ENCODE peak calls at places on chromosomes 5 and 9, in nine cellular contexts. G, H, O, R, C, P, V, X and J are unnamed samples.

GRCh38 chr9:489198-490197 is 274.8 kb downstream of the DOCK8 start:
- DNase-seq in G (no peak), R (no peak), V (no peak), X (no peak), O (no peak), P (no peak), C (no peak), H (no peak), J (no peak)

GRCh38 chr5:144237851-144238250 is 67.2 kb downstream of the KCTD16 start:
- DNase-seq in P (no peak), C (no peak), H (no peak), R (peak), G (no peak), V (no peak), X (no peak), O (peak), J (no peak)

GRCh38 chr5:145568581-145568980 is 266.6 kb downstream of the PRELID2 start:
- DNase-seq in C (no peak), O (peak), G (no peak), H (no peak), V (no peak), X (no peak), R (peak), P (no peak), J (no peak)

GRCh38 chr5:4882186-4882585 is 257.9 kb upstream of the ADAMTS16 start:
- DNase-seq in C (no peak), H (no peak), O (no peak), X (no peak), V (no peak), G (no peak), P (no peak), R (peak), J (no peak)

GRCh38 chr5:172429201-172429940 is 25.0 kb downstream of the SH3PXD2B start:
- DNase-seq in C (no peak), O (peak), P (no peak), G (no peak), X (no peak), V (no peak), H (no peak), R (peak), J (no peak)

GRCh38 chr9:129751841-129752801 is 721 bp downstream of the PTGES start:
- DNase-seq in G (no peak), P (peak), V (no peak), C (no peak), R (peak), X (no peak), H (no peak), O (no peak), J (no peak)

GRCh38 chr5:147310059-147310704 is 75.4 kb downstream of the STK32A start:
- DNase-seq in G (peak), P (peak), C (peak), O (peak), V (no peak), R (peak), X (no peak), H (peak), J (peak)

GRCh38 chr9:136808075-136808780 is 480 bp downstream of the RABL6 start:
- DNase-seq in X (no peak), C (peak), H (no peak), R (peak), O (peak), V (no peak), P (peak), G (no peak), J (peak)

GRCh38 chr9:36873247-36873875 is 160.7 kb downstream of the PAX5 start:
- DNase-seq in P (peak), H (peak), C (peak), X (peak), O (peak), G (peak), V (peak), R (peak), J (peak)

GRCh38 chr9:106707722-106708121 is 155.2 kb upstream of the ZNF462 start:
- DNase-seq in X (no peak), P (no peak), H (no peak), V (no peak), R (no peak), O (no peak), C (no peak), G (no peak), J (no peak)

GRCh38 chr5:164809831-164810230 is 1304.4 kb downstream of the MAT2B start:
- DNase-seq in H (no peak), V (no peak), G (no peak), O (no peak), P (no peak), C (no peak), X (no peak), R (no peak), J (no peak)

GRCh38 chr5:156655732-156656131 is 194.4 kb upstream of the PPP1R2B start:
- DNase-seq in V (no peak), P (no peak), G (no peak), C (no peak), R (no peak), X (no peak), H (peak), O (no peak), J (no peak)

GRCh38 chr5:140342287-140342686 is 4.1 kb downstream of the HBEGF start:
- DNase-seq in H (no peak), R (no peak), V (no peak), C (no peak), X (no peak), P (no peak), G (peak), O (no peak), J (no peak)

GRCh38 chr5:32522429-32523143 is 62.8 kb upstream of the SUB1 start:
- DNase-seq in C (no peak), R (peak), H (no peak), V (no peak), G (no peak), P (peak), O (peak), X (no peak), J (no peak)

GRCh38 chr5:134503088-134503936 is 22.2 kb upstream of the JADE2 start:
- DNase-seq in R (peak), V (no peak), X (peak), P (peak), H (peak), C (no peak), O (peak), G (peak), J (peak)

GRCh38 chr5:118144540-118144939 is 843.8 kb downstream of the DTWD2 start:
- DNase-seq in X (no peak), C (no peak), P (no peak), R (no peak), G (no peak), V (no peak), H (peak), O (no peak), J (no peak)

GRCh38 chr9:27377147-27377807 is 80.3 kb upstream of the EQTN start:
- DNase-seq in R (no peak), X (no peak), C (no peak), O (no peak), G (no peak), V (no peak), H (peak), P (no peak), J (no peak)

GRCh38 chr9:134264169-134264568 is 62.1 kb upstream of the RXRA start:
- DNase-seq in C (no peak), R (no peak), H (no peak), X (no peak), P (no peak), O (no peak), G (no peak), V (no peak), J (no peak)

GRCh38 chr5:90996089-90996488 is 387.0 kb downstream of the ARRDC3 start:
- DNase-seq in P (no peak), O (no peak), R (no peak), V (no peak), G (no peak), H (no peak), C (no peak), X (no peak), J (no peak)

GRCh38 chr9:115046786-115047185 is 71.2 kb downstream of the TNC start:
- DNase-seq in G (no peak), H (no peak), O (no peak), V (no peak), R (no peak), X (no peak), P (no peak), C (no peak), J (no peak)

GRCh38 chr9:33463151-33463550 is 10.6 kb downstream of the NOL6 start:
- DNase-seq in V (no peak), P (no peak), X (no peak), O (no peak), G (no peak), R (no peak), C (no peak), H (no peak), J (no peak)

GRCh38 chr9:115118471-115119156 is 657 bp upstream of the TNC start:
- DNase-seq in G (no peak), P (peak), V (peak), R (peak), H (peak), O (peak), C (no peak), X (no peak), J (peak)

GRCh38 chr5:140322751-140323731 is 20.1 kb upstream of the PFDN1 start:
- DNase-seq in H (peak), O (peak), V (no peak), P (no peak), R (peak), C (peak), X (no peak), G (no peak), J (no peak)

GRCh38 chr5:110853267-110853666 is 114.5 kb downstream of the SLC25A46 start:
- DNase-seq in R (peak), P (no peak), C (no peak), V (no peak), O (peak), G (peak), H (peak), X (no peak), J (no peak)

GRCh38 chr9:90960941-90961340 is 159.3 kb downstream of the SYK start:
- DNase-seq in H (no peak), P (no peak), C (no peak), O (no peak), X (no peak), R (peak), G (no peak), V (no peak), J (no peak)

GRCh38 chr5:37567566-37567965 is 188.4 kb downstream of the WDR70 start:
- DNase-seq in V (no peak), P (no peak), O (no peak), C (no peak), G (no peak), H (no peak), X (no peak), R (no peak), J (no peak)

GRCh38 chr9:131394464-131395026 is 659 bp downstream of the PRRC2B start:
- DNase-seq in R (peak), P (peak), H (no peak), G (no peak), O (peak), V (peak), C (no peak), X (no peak), J (no peak)

GRCh38 chr9:114851301-114851700 is 45.5 kb upstream of the TNFSF15 start:
- DNase-seq in X (no peak), G (no peak), R (no peak), P (no peak), C (no peak), O (no peak), V (no peak), H (peak), J (no peak)

GRCh38 chr9:125494555-125494920 is 212.5 kb downstream of the MAPKAP1 start:
- DNase-seq in P (no peak), H (peak), X (no peak), O (peak), G (no peak), V (no peak), R (peak), C (no peak), J (no peak)

GRCh38 chr5:159073030-159073429 is 26.7 kb downstream of the EBF1 start:
- DNase-seq in C (no peak), O (no peak), P (no peak), X (no peak), H (no peak), R (no peak), G (no peak), V (no peak), J (no peak)

GRCh38 chr9:96009690-96010477 is 134.4 kb downstream of the ERCC6L2 start:
- DNase-seq in C (no peak), X (no peak), H (no peak), R (no peak), O (no peak), V (no peak), P (peak), G (no peak), J (no peak)

GRCh38 chr9:107989544-107989943 is 500.0 kb upstream of the KLF4 start:
- DNase-seq in H (no peak), C (no peak), G (no peak), X (no peak), R (peak), O (no peak), V (no peak), P (no peak), J (no peak)

GRCh38 chr5:118687085-118687484 is 301.3 kb downstream of the DTWD2 start:
- DNase-seq in G (no peak), V (no peak), H (no peak), X (no peak), R (no peak), C (no peak), P (no peak), O (no peak), J (no peak)

GRCh38 chr9:81776834-81777233 is 87.5 kb upstream of the TLE1 start:
- DNase-seq in H (no peak), X (no peak), C (no peak), P (peak), O (no peak), R (no peak), G (no peak), V (no peak), J (no peak)

GRCh38 chr5:168162464-168162863 is 129.0 kb upstream of the WWC1 start:
- DNase-seq in O (no peak), P (no peak), C (no peak), X (no peak), H (peak), R (no peak), G (no peak), V (peak), J (no peak)

GRCh38 chr9:129554649-129555048 is 66.3 kb downstream of the C9orf50 start:
- DNase-seq in C (no peak), V (no peak), P (no peak), R (no peak), G (no peak), X (no peak), O (no peak), H (no peak), J (no peak)

GRCh38 chr5:10454591-10455272 is 13.1 kb downstream of the ROPN1L start:
- DNase-seq in P (no peak), X (no peak), C (no peak), O (peak), G (no peak), R (peak), H (no peak), V (no peak), J (no peak)